ENCODE peak calls at places on chromosomes 11 and 22, in seven cellular contexts. V is colonic mucosa; C is activated naive CD4-positive, alpha-beta T cell treated with anti-CD3 and anti-CD28 coated beads for 36 hours; I is IMR-90; Z is NCI-H146; U is NCI-H1417; Q is CD8-positive, alpha-beta memory T cell. T is an unnamed sample.

GRCh38 chr22:19524170-19525115 is at the start of gene CLDN5:
- DNase-seq in Z (no peak), I (no peak), U (peak), Q (no peak), V (no peak), C (no peak), T (peak)

GRCh38 chr11:85991514-85991913 is 77.4 kb downstream of the PICALM start:
- DNase-seq in Q (no peak), I (no peak), U (no peak), Z (no peak), V (no peak), C (no peak), T (no peak)

GRCh38 chr11:121141051-121141450 is 40.0 kb downstream of the TECTA start:
- DNase-seq in C (no peak), Z (no peak), V (no peak), I (peak), U (no peak), Q (no peak), T (no peak)

GRCh38 chr11:34789196-34789834 is 126.9 kb downstream of the APIP start:
- DNase-seq in Z (peak), U (peak), V (peak), C (no peak), I (peak), Q (no peak), T (no peak)

GRCh38 chr11:12271241-12271640 is 106.1 kb upstream of the PARVA start:
- DNase-seq in U (peak), I (no peak), C (no peak), V (no peak), Z (peak), Q (no peak), T (no peak)

GRCh38 chr22:40116496-40117200 is 61.1 kb upstream of the TNRC6B start:
- DNase-seq in C (peak), V (no peak), Z (no peak), Q (peak), I (no peak), U (no peak), T (no peak)

GRCh38 chr22:30000566-30000965 is 79.7 kb upstream of the HORMAD2 start:
- DNase-seq in I (peak), C (peak), U (no peak), Q (no peak), Z (no peak), V (no peak), T (no peak)

GRCh38 chr11:61037694-61038093 is 64.6 kb upstream of the CD5 start:
- DNase-seq in Z (no peak), I (no peak), V (no peak), C (peak), Q (no peak), U (no peak), T (no peak)

GRCh38 chr11:78684377-78684776 is 109.7 kb upstream of the NARS2 start:
- DNase-seq in V (no peak), U (no peak), Q (no peak), C (no peak), I (peak), Z (no peak), T (no peak)

GRCh38 chr22:49084203-49084602 is 743.5 kb downstream of the BRD1 start:
- DNase-seq in V (no peak), C (no peak), I (no peak), Z (peak), Q (no peak), U (no peak), T (no peak)

GRCh38 chr22:49852898-49853894 is at the start of gene ZBED4:
- DNase-seq in I (peak), U (peak), Z (peak), C (peak), V (peak), Q (peak), T (peak)

GRCh38 chr11:70756756-70757155 is 358.4 kb downstream of the CTTN start:
- DNase-seq in V (no peak), Z (no peak), I (no peak), C (no peak), Q (no peak), U (no peak), T (no peak)

GRCh38 chr22:26367402-26368245 is 61.4 kb upstream of the ASPHD2 start:
- DNase-seq in U (peak), I (peak), C (peak), Q (peak), Z (peak), V (peak), T (peak)

GRCh38 chr11:111413849-111414248 is 34.8 kb upstream of the POU2AF1 start:
- DNase-seq in Z (no peak), U (no peak), I (no peak), Q (no peak), V (no peak), C (peak), T (no peak)

GRCh38 chr11:116731097-116731761 is 41.6 kb downstream of the BUD13 start:
- DNase-seq in V (no peak), I (peak), C (no peak), Q (no peak), U (peak), Z (peak), T (peak)

GRCh38 chr11:44568706-44569473 is 3.4 kb downstream of the CD82 start:
- DNase-seq in Z (no peak), V (peak), I (peak), U (no peak), Q (peak), C (peak), T (no peak)

GRCh38 chr22:25837288-25837900 is 95.4 kb downstream of the MYO18B start:
- DNase-seq in Z (no peak), C (no peak), I (no peak), Q (no peak), V (no peak), U (no peak), T (no peak)

GRCh38 chr22:26610072-26610958 is 7.5 kb downstream of the CRYBB1 start:
- DNase-seq in U (no peak), Z (no peak), Q (peak), C (peak), V (peak), I (peak), T (no peak)

GRCh38 chr22:21665047-21665851 is 563 bp upstream of the PPIL2 start:
- DNase-seq in C (no peak), I (no peak), V (no peak), Q (no peak), Z (no peak), U (no peak), T (no peak)

GRCh38 chr11:17992916-17993315 is 19.9 kb downstream of the SERGEF start:
- DNase-seq in I (no peak), C (no peak), U (no peak), Z (no peak), Q (no peak), V (no peak), T (no peak)

GRCh38 chr11:11691296-11692141 is 69.7 kb upstream of the GALNT18 start:
- DNase-seq in V (no peak), U (peak), C (no peak), I (no peak), Z (peak), Q (no peak), T (peak)

GRCh38 chr11:68164437-68164836 is 43.2 kb upstream of the CHKA start:
- DNase-seq in Q (no peak), V (no peak), Z (no peak), I (peak), U (no peak), C (no peak), T (no peak)

GRCh38 chr11:76288166-76288978 is 82.1 kb upstream of the WNT11 start:
- DNase-seq in Z (no peak), Q (no peak), C (peak), U (no peak), V (no peak), I (no peak), T (no peak)

GRCh38 chr11:111331711-111332479 is 33.5 kb downstream of the POU2AF3 start:
- DNase-seq in U (peak), I (peak), C (no peak), Q (no peak), V (no peak), Z (no peak), T (no peak)

GRCh38 chr11:86869966-86870570 is 69.7 kb downstream of the PRSS23 start:
- DNase-seq in Z (peak), U (peak), Q (peak), I (peak), C (peak), V (peak), T (peak)